ENCODE peak calls at places on chromosomes 5 and 9, in eight cellular contexts. H is endodermal cell, I is NT2/D1, X is MM.1S, C is mesendoderm, O is mammary epithelial cell, J is fibroblast of lung, V is neural progenitor cell. U is an unnamed sample.

GRCh38 chr5:36728697-36729543 is 122.5 kb downstream of the SLC1A3 start:
- DNase-seq in V (peak; percentile 76), H (no peak), X (peak; percentile 73), J (peak; percentile 79), C (peak; percentile 74), O (peak; percentile 40), I (peak; percentile 40), U (peak; percentile 42)

GRCh38 chr5:90747175-90747574 is 188.6 kb downstream of the ADGRV1 start:
- DNase-seq in C (no peak), H (no peak), I (peak; percentile 2), V (no peak), O (peak; percentile 46), X (no peak), J (no peak), U (peak; percentile 51)

GRCh38 chr5:1758574-1758973 is 41.1 kb downstream of the MRPL36 start:
- DNase-seq in V (no peak), I (no peak), C (no peak), J (no peak), O (no peak), H (no peak), X (no peak), U (no peak)

GRCh38 chr5:116605310-116606070 is 30.9 kb upstream of the SEMA6A start:
- DNase-seq in C (no peak), X (no peak), O (no peak), H (no peak), J (no peak), V (no peak), I (peak; percentile 46), U (peak; percentile 1)

GRCh38 chr5:178553517-178553916 is 36.7 kb downstream of the COL23A1 start:
- DNase-seq in C (no peak), X (no peak), H (peak; percentile 28), V (no peak), I (no peak), J (no peak), O (no peak), U (no peak)

GRCh38 chr5:14145356-14146334 is 2.5 kb downstream of the TRIO start:
- DNase-seq in H (no peak), V (peak; percentile 53), X (no peak), O (no peak), I (no peak), J (no peak), C (no peak), U (peak; percentile 77)

GRCh38 chr9:89412951-89413350 is 85.0 kb downstream of the SEMA4D start:
- DNase-seq in X (no peak), V (peak; percentile 72), J (no peak), O (no peak), I (peak; percentile 85), H (peak; percentile 77), C (peak; percentile 64), U (no peak)

GRCh38 chr5:133969654-133970324 is 1.4 kb upstream of the C5orf15 start:
- DNase-seq in H (no peak), I (no peak), X (no peak), J (peak; percentile 26), O (no peak), C (no peak), V (no peak), U (no peak)

GRCh38 chr5:125142439-125142838 is 396.0 kb upstream of the ZNF608 start:
- DNase-seq in J (no peak), C (no peak), I (no peak), O (peak; percentile 47), X (no peak), H (no peak), V (no peak), U (peak; percentile 27)

GRCh38 chr9:70753311-70753710 is 338.9 kb upstream of the KLF9 start:
- DNase-seq in H (no peak), O (no peak), V (peak; percentile 10), X (no peak), J (no peak), C (no peak), I (no peak), U (no peak)

GRCh38 chr5:135355182-135355581 is 43.8 kb downstream of the MACROH2A1 start:
- DNase-seq in X (no peak), O (no peak), H (no peak), C (no peak), I (no peak), J (no peak), V (no peak), U (no peak)

GRCh38 chr9:93667627-93668026 is 91.2 kb downstream of the PHF2 start:
- DNase-seq in H (peak; percentile 24), O (no peak), I (no peak), V (no peak), C (no peak), X (no peak), J (no peak), U (no peak)

GRCh38 chr5:16773990-16774389 is 157.2 kb upstream of the RETREG1 start:
- DNase-seq in O (no peak), X (no peak), H (no peak), C (peak; percentile 25), V (peak; percentile 41), I (no peak), J (peak; percentile 21), U (peak; percentile 6)

GRCh38 chr9:37944671-37945481 is 40.9 kb upstream of the SLC25A51 start:
- DNase-seq in H (peak; percentile 72), J (no peak), O (no peak), C (peak; percentile 90), V (peak; percentile 63), I (peak; percentile 66), X (no peak), U (peak; percentile 70)

GRCh38 chr5:43007246-43007910 is 32.7 kb downstream of the ANXA2R start:
- DNase-seq in V (peak; percentile 90), C (peak; percentile 94), J (peak; percentile 97), O (peak; percentile 72), H (peak; percentile 94), X (peak; percentile 71), I (no peak), U (peak; percentile 83)

GRCh38 chr5:14696851-14697250 is 32.3 kb downstream of the OTULIN start:
- DNase-seq in O (no peak), X (no peak), J (no peak), H (no peak), I (no peak), C (no peak), V (no peak), U (no peak)

GRCh38 chr5:146797683-146798082 is 80.9 kb downstream of the PPP2R2B start:
- DNase-seq in H (no peak), O (no peak), C (no peak), X (no peak), J (no peak), V (peak; percentile 69), I (no peak), U (no peak)

GRCh38 chr9:97502222-97502983 is 937 bp downstream of the TMOD1 start:
- DNase-seq in H (peak; percentile 76), O (no peak), V (peak; percentile 48), C (peak; percentile 11), X (no peak), I (no peak), J (no peak), U (no peak)

GRCh38 chr5:174559141-174559540 is 165.2 kb upstream of the MSX2 start:
- DNase-seq in C (no peak), J (no peak), H (no peak), X (no peak), I (no peak), V (no peak), O (peak; percentile 41), U (peak; percentile 68)

GRCh38 chr5:127029513-127030258 is 672 bp downstream of the MARCHF3 start:
- DNase-seq in C (peak; percentile 88), X (peak; percentile 79), I (peak; percentile 36), O (peak; percentile 70), J (peak; percentile 60), V (peak; percentile 74), H (peak; percentile 92), U (peak; percentile 40)

GRCh38 chr5:139415221-139415861 is 11.5 kb upstream of the SPATA24 start:
- DNase-seq in I (no peak), J (no peak), X (peak; percentile 73), O (peak; percentile 75), H (no peak), V (no peak), C (no peak), U (no peak)

GRCh38 chr9:20561542-20561941 is 60.8 kb downstream of the MLLT3 start:
- DNase-seq in C (no peak), O (no peak), I (no peak), J (peak; percentile 43), H (no peak), V (no peak), X (no peak), U (no peak)

GRCh38 chr9:20559236-20559896 is 62.9 kb downstream of the MLLT3 start:
- DNase-seq in C (no peak), I (no peak), X (no peak), H (no peak), J (no peak), V (no peak), O (peak; percentile 71), U (no peak)

GRCh38 chr9:20558609-20559016 is 63.7 kb downstream of the MLLT3 start:
- DNase-seq in J (peak; percentile 85), X (no peak), H (no peak), O (peak; percentile 94), C (peak; percentile 58), I (no peak), V (peak; percentile 4), U (peak; percentile 82)

GRCh38 chr9:20557286-20557685 is 65.0 kb downstream of the MLLT3 start:
- DNase-seq in H (no peak), V (no peak), C (no peak), X (no peak), O (no peak), J (no peak), I (no peak), U (no peak)

GRCh38 chr9:20557890-20558608 is 64.2 kb downstream of the MLLT3 start:
- DNase-seq in I (no peak), H (no peak), C (no peak), X (no peak), V (no peak), O (no peak), J (no peak), U (no peak)
- H3K9ac ChIP-seq in I (no peak overlapping the region), H (no peak overlapping the region), C (no peak overlapping the region), X (no peak overlapping the region), V (no peak overlapping the region), O (no peak overlapping the region), J (no peak overlapping the region), U (peak overlapping the region; percentile 38)

DNA sequence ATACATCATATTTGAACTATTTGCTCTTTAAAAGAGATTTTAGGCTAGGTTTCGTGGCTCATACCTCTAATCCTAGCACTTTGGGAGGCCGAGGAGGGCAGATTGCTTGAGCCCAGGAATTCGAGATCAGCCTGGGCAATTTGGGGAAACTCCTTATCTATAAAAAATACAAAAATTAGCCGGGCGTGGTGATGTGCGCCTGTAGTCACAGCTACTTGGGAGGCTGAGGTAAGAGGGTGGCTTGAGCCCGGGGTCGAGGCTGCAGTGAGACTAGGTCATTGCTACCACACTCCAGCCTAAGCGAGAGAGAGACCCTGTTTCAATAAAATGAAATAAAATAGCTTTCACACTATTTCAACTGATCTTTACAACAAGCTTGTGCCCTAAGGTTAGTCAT is 500 bp upstream of the MRPL22 start:
- DNase-seq in J (no peak), V (no peak), H (no peak), C (no peak), O (no peak), I (no peak), X (no peak), U (no peak)
- H3K9ac ChIP-seq in J (peak overlapping the region; percentile 40), V (no peak overlapping the region), H (peak overlapping the region; percentile 70), C (peak overlapping the region; percentile 93), O (peak overlapping the region; percentile 92), I (peak overlapping the region; percentile 66), X (peak overlapping the region; percentile 86), U (peak overlapping the region; percentile 95)

GRCh38 chr9:33329117-33329563 is 38.8 kb downstream of the NFX1 start:
- DNase-seq in J (peak; percentile 86), V (no peak), H (no peak), O (peak; percentile 98), C (no peak), X (no peak), I (no peak), U (peak; percentile 95)
- H3K9ac ChIP-seq in J (no peak overlapping the region), V (no peak overlapping the region), H (no peak overlapping the region), O (no peak overlapping the region), C (no peak overlapping the region), X (no peak overlapping the region), I (no peak overlapping the region), U (peak overlapping the region; percentile 34)

GRCh38 chr5:172732201-172732865 is 38.7 kb downstream of the DUSP1 start:
- DNase-seq in H (no peak), X (no peak), J (no peak), C (no peak), V (no peak), O (no peak), I (no peak), U (no peak)
- H3K9ac ChIP-seq in H (no peak overlapping the region), X (no peak overlapping the region), J (peak overlapping the region; percentile 50), C (no peak overlapping the region), V (no peak overlapping the region), O (peak overlapping the region; percentile 94), I (no peak overlapping the region), U (peak overlapping the region; percentile 76)